ENCODE peak calls at places on chromosomes 16 and 17, in ten cellular contexts. S, P, K, L, X, C, Y, Q, B and D are unnamed samples.

GRCh38 chr17:70313450-70313849 is 144.1 kb downstream of the KCNJ2 start:
- DNase-seq in K (no peak), Y (no peak), Q (no peak), C (no peak), L (no peak), S (peak; percentile 30), B (peak; percentile 56), P (no peak), X (no peak), D (peak; percentile 45)

GRCh38 chr17:49486012-49486641 is 9.0 kb upstream of the NGFR start:
- DNase-seq in P (no peak), K (no peak), B (no peak), X (peak; percentile 23), Q (no peak), C (no peak), Y (peak; percentile 46), S (no peak), L (no peak), D (no peak)

GRCh38 chr16:73735018-73735417 is 561.6 kb upstream of the PSMD7 start:
- DNase-seq in L (no peak), X (no peak), Y (peak; percentile 29), K (peak; percentile 72), Q (no peak), S (no peak), P (no peak), C (no peak), B (peak; percentile 26), D (peak; percentile 56)

GRCh38 chr17:45396496-45397205 is 36.0 kb downstream of the ARHGAP27 start:
- DNase-seq in L (peak; percentile 85), X (no peak), Y (no peak), S (no peak), K (no peak), B (no peak), P (no peak), Q (no peak), C (no peak), D (no peak)

GRCh38 chr17:81066072-81066471 is 31.1 kb downstream of the BAIAP2 start:
- DNase-seq in S (no peak), Y (no peak), C (peak; percentile 57), X (no peak), K (no peak), Q (no peak), L (peak; percentile 50), P (no peak), B (no peak), D (no peak)

GRCh38 chr16:23257682-23258081 is 44.4 kb upstream of the SCNN1B start:
- DNase-seq in C (no peak), Q (no peak), X (no peak), L (no peak), S (no peak), P (no peak), B (no peak), K (no peak), Y (peak; percentile 9), D (no peak)

GRCh38 chr17:64777413-64778101 is 115.5 kb upstream of the SMURF2 start:
- DNase-seq in S (no peak), Y (no peak), P (peak; percentile 56), B (no peak), X (peak; percentile 87), L (peak; percentile 83), K (no peak), Q (no peak), C (no peak), D (no peak)

GRCh38 chr17:49703557-49704277 is 4.0 kb downstream of the SLC35B1 start:
- DNase-seq in S (peak; percentile 40), K (no peak), L (no peak), X (peak; percentile 23), Q (no peak), C (no peak), Y (peak; percentile 69), B (peak; percentile 49), P (no peak), D (peak; percentile 36)

GRCh38 chr16:29975811-29976511 is 2.3 kb downstream of the TAOK2 start:
- DNase-seq in Y (no peak), P (peak; percentile 19), L (no peak), B (no peak), S (no peak), K (no peak), C (no peak), X (no peak), Q (no peak), D (no peak)

GRCh38 chr17:49436174-49436573 is 21.5 kb upstream of the PHB1 start:
- DNase-seq in P (no peak), S (no peak), K (no peak), C (no peak), Y (no peak), L (no peak), Q (no peak), X (no peak), B (no peak), D (no peak)

GRCh38 chr16:80541306-80541694 is 507 bp downstream of the DYNLRB2 start:
- DNase-seq in Y (no peak), C (no peak), L (no peak), X (no peak), P (no peak), K (no peak), Q (no peak), S (no peak), B (no peak), D (no peak)

GRCh38 chr16:31853300-31853699 is 20.3 kb upstream of the ZNF267 start:
- DNase-seq in L (no peak), Q (no peak), K (no peak), Y (no peak), X (no peak), S (no peak), B (no peak), C (no peak), P (no peak), D (no peak)

GRCh38 chr16:68257251-68257905 is 6.9 kb upstream of the SLC7A6 start:
- DNase-seq in L (no peak), Q (no peak), B (peak; percentile 17), Y (no peak), C (peak; percentile 70), P (no peak), K (no peak), X (no peak), S (peak; percentile 22), D (no peak)

GRCh38 chr17:78230252-78230962 is 1.0 kb upstream of the TMEM235 start:
- DNase-seq in B (no peak), Q (no peak), C (no peak), P (no peak), Y (no peak), S (no peak), X (no peak), L (no peak), K (no peak), D (no peak)

GRCh38 chr16:50067290-50067853 is 1.6 kb downstream of the HEATR3 start:
- DNase-seq in K (peak; percentile 35), X (peak; percentile 27), C (no peak), L (no peak), B (peak; percentile 69), Q (no peak), P (peak; percentile 23), Y (peak; percentile 53), S (peak; percentile 45), D (peak; percentile 70)

GRCh38 chr17:75535119-75535537 is 9.6 kb downstream of the LLGL2 start:
- DNase-seq in L (peak; percentile 83), P (no peak), S (no peak), C (peak; percentile 81), X (no peak), Y (peak; percentile 53), K (no peak), Q (peak; percentile 70), B (no peak), D (no peak)

GRCh38 chr17:81223758-81224122 is 975 bp upstream of the CEP131 start:
- DNase-seq in Y (no peak), Q (no peak), X (no peak), S (no peak), P (no peak), C (no peak), B (no peak), K (no peak), L (no peak), D (no peak)

GRCh38 chr17:73772107-73772705 is 128.0 kb upstream of the SDK2 start:
- DNase-seq in X (no peak), K (no peak), Q (no peak), L (no peak), C (no peak), B (no peak), S (no peak), P (no peak), Y (no peak), D (no peak)

GRCh38 chr17:79983456-79983855 is 52.2 kb downstream of the TBC1D16 start:
- DNase-seq in C (peak; percentile 21), B (no peak), Y (no peak), X (no peak), L (no peak), K (no peak), Q (no peak), P (no peak), S (no peak), D (peak; percentile 22)

GRCh38 chr17:78314683-78315354 is 45.1 kb downstream of the SOCS3 start:
- DNase-seq in B (no peak), C (no peak), Q (no peak), Y (no peak), K (no peak), S (no peak), L (no peak), P (no peak), X (no peak), D (no peak)

GRCh38 chr17:34892864-34893263 is 68.4 kb downstream of the CCT6B start:
- DNase-seq in P (no peak), C (no peak), L (no peak), K (no peak), X (no peak), S (peak; percentile 13), Q (no peak), Y (peak; percentile 32), B (no peak), D (peak; percentile 21)

GRCh38 chr17:36665417-36665816 is 64.0 kb downstream of the MRM1 start:
- DNase-seq in S (no peak), Y (peak; percentile 25), L (no peak), K (no peak), C (no peak), X (no peak), Q (no peak), P (no peak), B (no peak), D (peak; percentile 43)

GRCh38 chr17:57585341-57586098 is 159.6 kb downstream of the CCDC182 start:
- DNase-seq in K (no peak), Y (no peak), B (no peak), Q (no peak), S (no peak), L (peak; percentile 61), X (no peak), C (no peak), P (no peak), D (no peak)

GRCh38 chr17:44348234-44348987 is 3.3 kb downstream of the GRN start:
- DNase-seq in B (peak; percentile 49), K (peak; percentile 33), C (peak; percentile 43), P (no peak), Q (no peak), L (no peak), Y (no peak), X (no peak), S (peak; percentile 73), D (peak; percentile 66)

GRCh38 chr16:85329059-85329812 is 217.0 kb upstream of the CIBAR2 start:
- DNase-seq in C (peak; percentile 69), K (no peak), P (no peak), X (peak; percentile 95), Y (peak; percentile 71), Q (no peak), L (peak; percentile 74), S (no peak), B (no peak), D (no peak)

GRCh38 chr16:80710918-80711317 is 93.5 kb downstream of the CDYL2 start:
- DNase-seq in P (no peak), Q (no peak), Y (no peak), L (no peak), C (no peak), X (no peak), S (peak; percentile 25), B (peak; percentile 19), K (no peak), D (no peak)